ENCODE peak calls at places on chromosome 2, in ten cellular contexts. B is Peyer's patch, S is A549, M is psoas muscle, I is SJSA1, K is suprapubic skin, E is lung, X is pancreas, D is upper lobe of left lung, R is brain microvascular endothelial cell. Z is an unnamed sample.

GRCh38 chr2:8251291-8251690 is 430.6 kb upstream of the ID2 start:
- DNase-seq in B (no peak), S (no peak), M (no peak), I (no peak), K (no peak), E (no peak), X (no peak), D (no peak), R (no peak), Z (no peak)

GRCh38 chr2:72001937-72002690 is 145.5 kb downstream of the CYP26B1 start:
- DNase-seq in B (peak), S (no peak), M (no peak), I (no peak), K (no peak), E (no peak), X (no peak), D (no peak), R (no peak), Z (no peak)

GRCh38 chr2:151111599-151112278 is 149.9 kb downstream of the RBM43 start:
- DNase-seq in B (no peak), S (peak), M (no peak), I (no peak), K (no peak), E (no peak), X (no peak), D (no peak), R (peak), Z (no peak)

GRCh38 chr2:172215172-172215935 is 112.7 kb upstream of the DLX2 start:
- DNase-seq in B (no peak), S (no peak), M (no peak), I (no peak), K (no peak), E (no peak), X (no peak), D (no peak), R (no peak), Z (no peak)

GRCh38 chr2:172735646-172736418 is at the start of gene RAPGEF4:
- DNase-seq in B (no peak), S (no peak), M (no peak), I (no peak), K (no peak), E (no peak), X (peak), D (no peak), R (no peak), Z (no peak)

GRCh38 chr2:225113356-225114015 is 71.2 kb upstream of the DOCK10 start:
- DNase-seq in B (no peak), S (no peak), M (no peak), I (no peak), K (no peak), E (no peak), X (no peak), D (no peak), R (no peak), Z (no peak)

GRCh38 chr2:97740590-97741182 is 27.3 kb downstream of the ZAP70 start:
- DNase-seq in B (peak), S (peak), M (no peak), I (no peak), K (no peak), E (peak), X (peak), D (peak), R (no peak), Z (no peak)

GRCh38 chr2:24917086-24917485 is 3.0 kb downstream of the ADCY3 start:
- DNase-seq in B (no peak), S (no peak), M (no peak), I (no peak), K (peak), E (no peak), X (no peak), D (no peak), R (peak), Z (no peak)

GRCh38 chr2:175948202-175948601 is 53.9 kb downstream of the LNPK start:
- DNase-seq in B (no peak), S (no peak), M (no peak), I (no peak), K (no peak), E (no peak), X (no peak), D (no peak), R (no peak), Z (no peak)

GRCh38 chr2:73246850-73247249 is 12.7 kb downstream of the CCT7 start:
- DNase-seq in B (no peak), S (no peak), M (no peak), I (no peak), K (no peak), E (no peak), X (no peak), D (no peak), R (no peak), Z (no peak)

GRCh38 chr2:128303911-128304310 is 14.8 kb downstream of the HS6ST1 start:
- DNase-seq in B (no peak), S (no peak), M (peak), I (no peak), K (no peak), E (no peak), X (peak), D (no peak), R (no peak), Z (no peak)

GRCh38 chr2:73985318-73986084 is 791 bp downstream of the TET3 start:
- DNase-seq in B (peak), S (peak), M (peak), I (no peak), K (peak), E (peak), X (peak), D (peak), R (no peak), Z (peak)

GRCh38 chr2:174931724-174932123 is 73.5 kb downstream of the CHN1 start:
- DNase-seq in B (no peak), S (no peak), M (no peak), I (no peak), K (no peak), E (no peak), X (no peak), D (no peak), R (peak), Z (no peak)

GRCh38 chr2:105294844-105295481 is 34.6 kb downstream of the TGFBRAP1 start:
- DNase-seq in B (no peak), S (peak), M (no peak), I (peak), K (no peak), E (no peak), X (no peak), D (no peak), R (peak), Z (peak)

GRCh38 chr2:98479959-98480524 is 35.4 kb downstream of the INPP4A start:
- DNase-seq in B (peak), S (no peak), M (peak), I (no peak), K (peak), E (no peak), X (peak), D (peak), R (no peak), Z (no peak)

GRCh38 chr2:179181002-179181401 is 83.6 kb downstream of the SESTD1 start:
- DNase-seq in B (no peak), S (no peak), M (no peak), I (no peak), K (no peak), E (no peak), X (no peak), D (no peak), R (no peak), Z (no peak)

GRCh38 chr2:221833972-221834371 is 261.9 kb upstream of the EPHA4 start:
- DNase-seq in B (no peak), S (no peak), M (no peak), I (no peak), K (no peak), E (no peak), X (no peak), D (no peak), R (no peak), Z (no peak)

GRCh38 chr2:203869207-203869606 is 1.6 kb downstream of the CTLA4 start:
- DNase-seq in B (no peak), S (no peak), M (no peak), I (no peak), K (no peak), E (no peak), X (no peak), D (no peak), R (no peak), Z (no peak)

GRCh38 chr2:48471048-48471474 is 58.9 kb upstream of the STON1 start:
- DNase-seq in B (no peak), S (peak), M (no peak), I (no peak), K (no peak), E (no peak), X (no peak), D (no peak), R (peak), Z (no peak)

GRCh38 chr2:10438688-10439087 is 9.4 kb downstream of the ODC1 start:
- DNase-seq in B (no peak), S (no peak), M (no peak), I (no peak), K (no peak), E (no peak), X (peak), D (no peak), R (no peak), Z (no peak)

GRCh38 chr2:240629968-240630770 is 4.9 kb downstream of the GPR35 start:
- DNase-seq in B (peak), S (no peak), M (no peak), I (no peak), K (peak), E (no peak), X (peak), D (peak), R (no peak), Z (no peak)

GRCh38 chr2:216765810-216766259 is 70.5 kb upstream of the IGFBP5 start:
- DNase-seq in B (no peak), S (no peak), M (no peak), I (no peak), K (no peak), E (no peak), X (no peak), D (no peak), R (no peak), Z (no peak)

GRCh38 chr2:240787521-240788472 is 32.2 kb downstream of the KIF1A start:
- DNase-seq in B (no peak), S (no peak), M (no peak), I (no peak), K (peak), E (no peak), X (peak), D (no peak), R (no peak), Z (no peak)

GRCh38 chr2:69989017-69989416 is 27.6 kb upstream of the ASPRV1 start:
- DNase-seq in B (no peak), S (no peak), M (no peak), I (no peak), K (no peak), E (no peak), X (no peak), D (no peak), R (no peak), Z (no peak)

GRCh38 chr2:233117351-233117750 is 57.2 kb downstream of the INPP5D start:
- DNase-seq in B (no peak), S (no peak), M (no peak), I (no peak), K (peak), E (no peak), X (no peak), D (no peak), R (no peak), Z (no peak)

GRCh38 chr2:12534646-12535263 is 182.0 kb upstream of the TRIB2 start:
- DNase-seq in B (no peak), S (no peak), M (no peak), I (peak), K (no peak), E (no peak), X (no peak), D (no peak), R (peak), Z (no peak)

GRCh38 chr2:108324531-108325256 is 36.0 kb downstream of the SULT1C2 start:
- DNase-seq in B (no peak), S (peak), M (no peak), I (no peak), K (no peak), E (no peak), X (no peak), D (no peak), R (peak), Z (no peak)

GRCh38 chr2:31271851-31272267 is 37.9 kb downstream of the EHD3 start:
- DNase-seq in B (no peak), S (no peak), M (no peak), I (no peak), K (no peak), E (no peak), X (no peak), D (no peak), R (peak), Z (no peak)

GRCh38 chr2:40415391-40415790 is 36.5 kb downstream of the SLC8A1 start:
- DNase-seq in B (no peak), S (no peak), M (no peak), I (no peak), K (no peak), E (no peak), X (no peak), D (no peak), R (no peak), Z (no peak)

GRCh38 chr2:42947809-42948595 is 155.6 kb upstream of the HAAO start:
- DNase-seq in B (no peak), S (no peak), M (no peak), I (no peak), K (no peak), E (no peak), X (no peak), D (no peak), R (no peak), Z (no peak)

GRCh38 chr2:134431837-134432437 is 178.1 kb downstream of the MGAT5 start:
- DNase-seq in B (no peak), S (peak), M (no peak), I (no peak), K (no peak), E (no peak), X (no peak), D (no peak), R (no peak), Z (no peak)

GRCh38 chr2:146579154-146579930 is 1265.5 kb upstream of the ACVR2A start:
- DNase-seq in B (no peak), S (peak), M (no peak), I (no peak), K (no peak), E (no peak), X (no peak), D (no peak), R (peak), Z (no peak)

GRCh38 chr2:33425660-33426059 is 50.8 kb upstream of the RASGRP3 start:
- DNase-seq in B (no peak), S (peak), M (no peak), I (peak), K (no peak), E (no peak), X (no peak), D (no peak), R (no peak), Z (no peak)

GRCh38 chr2:160505236-160505635 is 11.6 kb upstream of the RBMS1 start:
- DNase-seq in B (no peak), S (no peak), M (no peak), I (no peak), K (no peak), E (no peak), X (no peak), D (no peak), R (no peak), Z (no peak)

GRCh38 chr2:120053891-120054290 is 41.0 kb downstream of the EPB41L5 start:
- DNase-seq in B (no peak), S (no peak), M (no peak), I (no peak), K (no peak), E (no peak), X (no peak), D (no peak), R (no peak), Z (no peak)

GRCh38 chr2:242031481-242032019 is 162.0 kb downstream of the RTP5 start:
- DNase-seq in B (peak), S (no peak), M (no peak), I (peak), K (no peak), E (no peak), X (no peak), D (peak), R (peak), Z (peak)

GRCh38 chr2:39099311-39099710 is 21.5 kb downstream of the SOS1 start:
- DNase-seq in B (no peak), S (no peak), M (no peak), I (no peak), K (no peak), E (no peak), X (no peak), D (no peak), R (no peak), Z (no peak)

DNA sequence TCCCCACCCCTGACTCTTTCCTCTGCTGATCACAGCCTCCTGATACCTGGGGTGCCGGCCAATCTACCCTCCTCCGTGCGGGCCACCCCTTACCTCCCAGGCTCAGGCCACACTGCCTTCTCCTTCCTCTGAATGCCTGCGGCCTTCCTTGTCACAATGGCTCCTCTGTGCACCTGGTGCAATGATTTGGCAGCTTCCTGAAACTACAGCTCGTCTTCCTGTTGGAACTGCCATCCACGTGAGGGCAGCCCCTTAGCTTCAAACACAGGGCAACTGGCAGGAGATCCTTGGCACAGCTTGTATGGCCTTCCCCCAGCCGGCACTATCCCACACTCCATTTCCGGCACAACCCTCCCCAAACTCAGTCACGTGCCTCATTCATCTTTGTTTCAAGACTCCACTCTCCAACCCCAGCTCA is 69.0 kb downstream of the STPG4 start:
- DNase-seq in B (no peak), S (no peak), M (no peak), I (no peak), K (no peak), E (no peak), X (no peak), D (no peak), R (no peak), Z (peak)
- H3K27ac ChIP-seq in B (peak), S (no peak), M (peak), I (no peak), K (peak), E (no peak), X (peak), D (peak), R (no peak), Z (no peak)

DNA sequence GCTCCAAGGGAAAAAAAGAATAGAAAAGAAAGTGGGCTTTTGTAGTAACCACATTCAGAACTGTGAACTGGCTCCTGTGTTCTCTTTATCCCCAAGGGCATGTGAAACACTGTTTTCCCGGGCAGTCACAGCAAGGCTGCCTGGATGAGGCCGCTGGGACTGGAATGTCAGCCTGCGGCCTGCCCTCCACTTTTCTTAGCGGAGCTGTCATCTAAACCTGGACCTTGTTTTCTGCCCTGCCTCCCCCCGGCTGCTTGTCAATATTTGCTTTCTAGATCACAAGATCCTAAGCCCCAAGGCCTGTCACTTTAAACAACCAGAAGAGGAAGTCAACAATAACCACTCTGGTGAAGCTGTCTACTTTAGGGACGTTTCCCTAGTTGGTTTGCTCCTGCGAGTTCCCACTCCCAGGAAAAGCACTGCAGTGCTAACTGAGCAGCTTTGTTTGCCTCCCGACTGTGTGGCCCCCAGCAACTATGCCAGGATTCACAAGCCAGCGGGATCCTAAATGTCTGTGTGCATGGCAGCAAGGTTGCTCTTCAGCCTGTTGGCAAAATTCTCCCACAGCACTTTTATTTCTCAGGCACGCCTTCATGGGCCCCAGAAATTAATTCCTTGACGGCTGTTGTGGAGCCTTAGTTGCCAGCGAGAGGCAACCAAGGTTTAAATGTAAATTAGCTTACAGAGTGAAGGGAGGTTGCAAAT is 30.6 kb downstream of the SOWAHC start:
- DNase-seq in B (peak), S (peak), M (no peak), I (no peak), K (no peak), E (peak), X (peak), D (peak), R (no peak), Z (no peak)
- H3K27ac ChIP-seq in B (peak), S (peak), M (no peak), I (no peak), K (peak), E (no peak), X (peak), D (peak), R (no peak), Z (no peak)

DNA sequence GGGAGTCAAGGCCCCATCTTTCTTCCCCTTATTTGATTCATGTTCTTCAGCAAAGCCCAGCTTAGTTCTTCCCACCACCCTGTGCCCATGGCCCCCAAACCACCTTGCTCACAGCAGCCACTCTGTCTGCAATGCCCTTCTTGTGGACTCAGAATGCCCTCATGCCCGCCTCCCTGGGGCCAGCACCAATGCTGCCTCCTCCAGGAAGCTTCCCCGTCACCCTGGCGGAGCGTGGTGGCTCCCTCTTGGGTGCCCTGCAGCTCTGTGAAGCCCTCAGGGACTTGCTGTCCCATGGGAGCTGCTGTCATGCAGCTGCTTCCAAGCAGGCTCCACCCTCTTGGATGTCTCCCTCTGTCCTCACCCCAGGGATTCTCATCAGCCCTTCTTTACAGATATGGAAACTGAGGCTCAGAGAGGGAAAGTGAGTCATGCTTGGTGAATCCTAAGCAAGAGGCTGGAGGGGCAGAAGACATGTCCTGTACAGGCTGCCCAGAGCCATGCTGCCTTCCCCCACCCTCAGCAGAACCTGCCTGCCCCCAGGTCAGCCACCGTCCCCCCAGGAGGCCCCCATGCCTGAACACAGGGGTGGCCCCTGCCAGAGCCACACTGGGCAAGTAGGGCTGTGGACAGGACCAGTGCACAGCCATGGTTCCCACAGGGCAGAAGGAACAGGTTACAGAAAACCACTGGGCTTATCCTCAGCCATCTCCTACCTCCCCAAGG is 11.8 kb upstream of the DUSP2 start:
- DNase-seq in B (peak), S (no peak), M (no peak), I (no peak), K (peak), E (no peak), X (no peak), D (no peak), R (no peak), Z (no peak)
- H3K27ac ChIP-seq in B (no peak), S (no peak), M (no peak), I (no peak), K (no peak), E (no peak), X (no peak), D (no peak), R (no peak), Z (no peak)

GRCh38 chr2:55109219-55109891 is 59.1 kb upstream of the RTN4 start:
- DNase-seq in B (no peak), S (peak), M (no peak), I (no peak), K (no peak), E (no peak), X (no peak), D (no peak), R (peak), Z (no peak)

GRCh38 chr2:55107428-55107827 is 57.2 kb upstream of the RTN4 start:
- DNase-seq in B (no peak), S (peak), M (no peak), I (peak), K (no peak), E (no peak), X (no peak), D (no peak), R (no peak), Z (no peak)

GRCh38 chr2:55106148-55106547 is 55.9 kb upstream of the RTN4 start:
- DNase-seq in B (no peak), S (no peak), M (no peak), I (no peak), K (no peak), E (no peak), X (no peak), D (no peak), R (no peak), Z (no peak)

GRCh38 chr2:55111230-55111569 is 60.9 kb upstream of the RTN4 start:
- DNase-seq in B (no peak), S (no peak), M (no peak), I (no peak), K (no peak), E (no peak), X (no peak), D (no peak), R (no peak), Z (no peak)

DNA sequence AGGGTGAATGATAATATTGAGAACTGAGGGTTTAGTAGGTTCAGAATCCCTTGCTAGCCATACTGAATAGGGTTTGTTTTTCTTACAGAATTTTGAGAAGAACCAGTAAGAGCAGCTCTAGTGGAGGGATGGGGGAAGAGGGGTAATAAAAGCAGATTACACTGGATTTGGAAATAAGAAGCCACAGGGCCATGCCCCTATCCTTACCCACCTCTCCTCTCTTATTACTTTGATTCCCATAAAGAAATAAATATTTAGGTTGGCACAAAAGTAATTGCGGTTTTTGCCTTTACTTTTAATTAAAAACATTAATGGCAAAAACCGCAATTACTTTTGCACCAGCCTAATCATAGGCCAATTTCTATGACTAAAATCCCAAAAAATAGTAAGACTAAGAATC is 58.2 kb upstream of the RTN4 start:
- DNase-seq in B (no peak), S (no peak), M (no peak), I (no peak), K (no peak), E (no peak), X (no peak), D (no peak), R (no peak), Z (no peak)
- H3K27ac ChIP-seq in B (no peak), S (peak), M (no peak), I (no peak), K (no peak), E (no peak), X (peak), D (no peak), R (no peak), Z (no peak)